ENCODE peak calls at places on chromosomes 1 and 21, in five cellular contexts. One of them, this sample, is unnamed.

GRCh38 chr1:112060266-112060665 is 70.8 kb upstream of the KCND3 start:
- DNase-seq in breast epithelium: no peak
- DNase-seq in ovary: no peak
- DNase-seq in A549: no peak
- DNase-seq in heart left ventricle: no peak
- DNase-seq in this sample: no peak

GRCh38 chr1:190286111-190286510 is 191.6 kb downstream of the BRINP3 start:
- DNase-seq in breast epithelium: no peak
- DNase-seq in ovary: no peak
- DNase-seq in A549: no peak
- DNase-seq in heart left ventricle: no peak
- DNase-seq in this sample: no peak

GRCh38 chr1:153119491-153119971 is 6.2 kb upstream of the SPRR2F start:
- DNase-seq in breast epithelium: no peak
- DNase-seq in ovary: no peak
- DNase-seq in A549: no peak
- DNase-seq in heart left ventricle: no peak
- DNase-seq in this sample: peak; percentile 87

GRCh38 chr1:21280011-21280471 is 10.2 kb downstream of the ECE1 start:
- DNase-seq in breast epithelium: no peak
- DNase-seq in ovary: no peak
- DNase-seq in A549: no peak
- DNase-seq in heart left ventricle: peak; percentile 79
- DNase-seq in this sample: no peak

GRCh38 chr21:31108969-31109368 is 70.7 kb upstream of the KRTAP19-8 start:
- DNase-seq in breast epithelium: no peak
- DNase-seq in ovary: no peak
- DNase-seq in A549: no peak
- DNase-seq in heart left ventricle: no peak
- DNase-seq in this sample: no peak

GRCh38 chr1:47491341-47491753 is 53.5 kb downstream of the FOXD2 start:
- DNase-seq in breast epithelium: no peak
- DNase-seq in ovary: no peak
- DNase-seq in A549: no peak
- DNase-seq in heart left ventricle: no peak
- DNase-seq in this sample: no peak

GRCh38 chr1:231699769-231700168 is 73.2 kb downstream of the DISC1 start:
- DNase-seq in breast epithelium: no peak
- DNase-seq in ovary: no peak
- DNase-seq in A549: no peak
- DNase-seq in heart left ventricle: no peak
- DNase-seq in this sample: no peak

GRCh38 chr1:54126271-54126815 is 26.5 kb downstream of the CDCP2 start:
- DNase-seq in breast epithelium: no peak
- DNase-seq in ovary: no peak
- DNase-seq in A549: no peak
- DNase-seq in heart left ventricle: no peak
- DNase-seq in this sample: no peak

GRCh38 chr1:242828199-242828598 is 303.7 kb upstream of the PLD5 start:
- DNase-seq in breast epithelium: no peak
- DNase-seq in ovary: no peak
- DNase-seq in A549: no peak
- DNase-seq in heart left ventricle: no peak
- DNase-seq in this sample: peak; percentile 4

GRCh38 chr1:21680918-21681317 is 11.8 kb upstream of the RAP1GAP start:
- DNase-seq in breast epithelium: no peak
- DNase-seq in ovary: no peak
- DNase-seq in A549: no peak
- DNase-seq in heart left ventricle: no peak
- DNase-seq in this sample: no peak

GRCh38 chr1:193140254-193140653 is 18.4 kb downstream of the CDC73 start:
- DNase-seq in breast epithelium: no peak
- DNase-seq in ovary: no peak
- DNase-seq in A549: no peak
- DNase-seq in heart left ventricle: no peak
- DNase-seq in this sample: no peak
- TF ChIP-seq POLR2A in breast epithelium: no peak
- TF ChIP-seq POLR2A in ovary: no peak
- TF ChIP-seq POLR2A in A549: no peak
- TF ChIP-seq POLR2A in heart left ventricle: no peak
- TF ChIP-seq POLR2A in this sample: no peak

GRCh38 chr1:220283616-220284015 is 11.4 kb upstream of the RAB3GAP2 start:
- DNase-seq in breast epithelium: no peak
- DNase-seq in ovary: no peak
- DNase-seq in A549: no peak
- DNase-seq in heart left ventricle: no peak
- DNase-seq in this sample: no peak

GRCh38 chr1:220275430-220275829 is 3.2 kb upstream of the RAB3GAP2 start:
- DNase-seq in breast epithelium: no peak
- DNase-seq in ovary: no peak
- DNase-seq in A549: no peak
- DNase-seq in heart left ventricle: no peak
- DNase-seq in this sample: no peak

GRCh38 chr1:220281159-220281574 is 8.9 kb upstream of the RAB3GAP2 start:
- DNase-seq in breast epithelium: no peak
- DNase-seq in ovary: no peak
- DNase-seq in A549: peak; percentile 26
- DNase-seq in heart left ventricle: no peak
- DNase-seq in this sample: peak; percentile 28

GRCh38 chr1:220278991-220279390 is 6.7 kb upstream of the RAB3GAP2 start:
- DNase-seq in breast epithelium: no peak
- DNase-seq in ovary: no peak
- DNase-seq in A549: no peak
- DNase-seq in heart left ventricle: no peak
- DNase-seq in this sample: no peak

DNA sequence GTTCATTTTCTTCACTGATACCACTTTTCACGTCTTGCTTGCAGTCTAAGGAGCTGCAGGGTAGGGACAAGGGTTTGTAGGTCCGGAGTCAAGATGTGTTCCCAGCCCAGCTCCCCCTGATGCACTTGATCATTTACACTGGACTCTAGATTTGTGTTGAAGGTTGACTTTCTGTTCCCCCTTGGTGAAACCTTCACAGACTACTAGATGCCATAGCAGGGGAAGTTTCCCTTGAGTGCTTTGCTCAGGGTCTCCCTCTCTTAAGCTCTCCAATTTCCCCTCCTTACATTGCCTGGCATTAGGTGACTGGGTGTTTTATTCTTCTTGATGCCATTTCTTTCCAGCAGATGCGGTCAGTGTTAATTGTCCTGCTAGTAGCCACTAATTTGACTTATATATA is 8.0 kb upstream of the RAB3GAP2 start:
- DNase-seq in breast epithelium: no peak
- DNase-seq in ovary: no peak
- DNase-seq in A549: no peak
- DNase-seq in heart left ventricle: no peak
- DNase-seq in this sample: no peak
- TF ChIP-seq POLR2A in breast epithelium: no peak
- TF ChIP-seq POLR2A in ovary: no peak
- TF ChIP-seq POLR2A in A549: no peak
- TF ChIP-seq POLR2A in heart left ventricle: no peak
- TF ChIP-seq POLR2A in this sample: no peak

DNA sequence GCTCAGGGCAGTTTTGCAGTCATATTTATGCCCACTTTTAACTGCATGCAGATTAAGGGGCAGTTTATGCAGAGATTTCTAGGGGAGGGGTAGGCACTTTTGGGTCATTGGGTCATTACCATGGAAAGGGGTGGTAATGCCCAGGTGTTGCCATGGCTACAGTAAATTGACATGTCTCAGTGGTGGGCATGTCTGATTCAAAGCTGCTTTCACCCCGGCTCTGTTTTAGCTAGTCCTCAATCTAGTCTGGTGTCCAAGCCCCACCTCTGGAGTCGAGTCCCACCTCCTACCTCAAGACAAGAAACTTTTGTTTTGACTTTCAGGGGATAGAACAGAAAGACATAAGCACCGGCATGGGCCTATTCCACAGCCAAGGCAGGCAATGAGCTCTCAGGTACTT is 8.9 kb upstream of the NEK2 start:
- DNase-seq in breast epithelium: no peak
- DNase-seq in ovary: no peak
- DNase-seq in A549: no peak
- DNase-seq in heart left ventricle: no peak
- DNase-seq in this sample: no peak
- TF ChIP-seq POLR2A in breast epithelium: no peak
- TF ChIP-seq POLR2A in ovary: no peak
- TF ChIP-seq POLR2A in A549: no peak
- TF ChIP-seq POLR2A in heart left ventricle: no peak
- TF ChIP-seq POLR2A in this sample: no peak

GRCh38 chr1:68174173-68175113 is 57.9 kb downstream of the WLS start:
- DNase-seq in breast epithelium: peak; percentile 78
- DNase-seq in ovary: peak; percentile 80
- DNase-seq in A549: peak; percentile 27
- DNase-seq in heart left ventricle: peak; percentile 63
- DNase-seq in this sample: no peak
- TF ChIP-seq POLR2A in breast epithelium: no peak
- TF ChIP-seq POLR2A in ovary: no peak
- TF ChIP-seq POLR2A in A549: no peak
- TF ChIP-seq POLR2A in heart left ventricle: no peak
- TF ChIP-seq POLR2A in this sample: no peak

GRCh38 chr1:61204528-61204927 is 122.2 kb downstream of the NFIA start:
- DNase-seq in breast epithelium: no peak
- DNase-seq in ovary: no peak
- DNase-seq in A549: no peak
- DNase-seq in heart left ventricle: no peak
- DNase-seq in this sample: peak; percentile 88
- TF ChIP-seq POLR2A in breast epithelium: no peak
- TF ChIP-seq POLR2A in ovary: no peak
- TF ChIP-seq POLR2A in A549: no peak
- TF ChIP-seq POLR2A in heart left ventricle: no peak
- TF ChIP-seq POLR2A in this sample: no peak

DNA sequence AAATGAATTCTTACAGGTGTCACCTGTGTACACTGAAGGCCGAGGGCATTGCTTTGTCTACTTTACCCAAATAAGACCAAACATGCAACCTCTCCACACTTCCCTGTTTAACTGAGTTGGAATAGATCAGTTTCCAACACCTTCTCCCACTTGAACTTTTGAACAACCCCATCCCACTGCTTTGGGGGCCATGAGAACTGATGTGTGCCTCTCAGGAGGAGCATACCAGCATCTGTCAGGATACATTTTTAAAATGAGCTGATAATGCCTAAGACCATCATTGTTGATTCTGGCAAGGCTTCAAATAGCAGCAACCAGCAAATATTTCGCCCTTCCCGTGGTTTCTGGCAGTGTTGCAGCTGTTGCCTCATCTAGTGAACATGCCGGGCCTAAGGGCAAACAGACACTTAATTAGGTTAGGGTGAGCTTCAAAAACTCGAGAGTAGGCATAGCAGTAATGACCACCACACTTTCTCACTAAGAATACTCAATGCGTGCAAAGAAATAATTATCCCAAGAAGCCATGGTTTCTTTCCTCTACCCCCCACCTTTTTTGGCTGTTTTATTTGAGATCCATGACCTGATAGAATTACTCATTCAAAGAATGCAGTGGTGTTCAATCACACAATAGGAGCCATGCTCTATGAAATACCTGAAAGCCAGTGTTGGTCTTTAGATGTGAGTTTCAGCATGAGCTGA is 63.7 kb downstream of the MAP10 start:
- DNase-seq in breast epithelium: peak; percentile 83
- DNase-seq in ovary: peak; percentile 29
- DNase-seq in A549: peak; percentile 66
- DNase-seq in heart left ventricle: no peak
- DNase-seq in this sample: no peak
- TF ChIP-seq POLR2A in breast epithelium: peak; percentile 27
- TF ChIP-seq POLR2A in ovary: no peak
- TF ChIP-seq POLR2A in A549: peak; percentile 54
- TF ChIP-seq POLR2A in heart left ventricle: no peak
- TF ChIP-seq POLR2A in this sample: no peak

GRCh38 chr21:25573409-25574206 is 33.7 kb downstream of the MRPL39 start:
- DNase-seq in breast epithelium: no peak
- DNase-seq in ovary: no peak
- DNase-seq in A549: peak; percentile 29
- DNase-seq in heart left ventricle: no peak
- DNase-seq in this sample: peak; percentile 29
- TF ChIP-seq POLR2A in breast epithelium: no peak
- TF ChIP-seq POLR2A in ovary: no peak
- TF ChIP-seq POLR2A in A549: no peak
- TF ChIP-seq POLR2A in heart left ventricle: no peak
- TF ChIP-seq POLR2A in this sample: no peak

GRCh38 chr1:202348509-202349262 is at the start of gene PPP1R12B:
- DNase-seq in breast epithelium: peak; percentile 99
- DNase-seq in ovary: peak; percentile 97
- DNase-seq in A549: peak; percentile 99
- DNase-seq in heart left ventricle: peak; percentile 97
- DNase-seq in this sample: peak; percentile 98
- TF ChIP-seq POLR2A in breast epithelium: no peak
- TF ChIP-seq POLR2A in ovary: peak; percentile 19
- TF ChIP-seq POLR2A in A549: peak; percentile 77
- TF ChIP-seq POLR2A in heart left ventricle: peak; percentile 74
- TF ChIP-seq POLR2A in this sample: peak; percentile 81

DNA sequence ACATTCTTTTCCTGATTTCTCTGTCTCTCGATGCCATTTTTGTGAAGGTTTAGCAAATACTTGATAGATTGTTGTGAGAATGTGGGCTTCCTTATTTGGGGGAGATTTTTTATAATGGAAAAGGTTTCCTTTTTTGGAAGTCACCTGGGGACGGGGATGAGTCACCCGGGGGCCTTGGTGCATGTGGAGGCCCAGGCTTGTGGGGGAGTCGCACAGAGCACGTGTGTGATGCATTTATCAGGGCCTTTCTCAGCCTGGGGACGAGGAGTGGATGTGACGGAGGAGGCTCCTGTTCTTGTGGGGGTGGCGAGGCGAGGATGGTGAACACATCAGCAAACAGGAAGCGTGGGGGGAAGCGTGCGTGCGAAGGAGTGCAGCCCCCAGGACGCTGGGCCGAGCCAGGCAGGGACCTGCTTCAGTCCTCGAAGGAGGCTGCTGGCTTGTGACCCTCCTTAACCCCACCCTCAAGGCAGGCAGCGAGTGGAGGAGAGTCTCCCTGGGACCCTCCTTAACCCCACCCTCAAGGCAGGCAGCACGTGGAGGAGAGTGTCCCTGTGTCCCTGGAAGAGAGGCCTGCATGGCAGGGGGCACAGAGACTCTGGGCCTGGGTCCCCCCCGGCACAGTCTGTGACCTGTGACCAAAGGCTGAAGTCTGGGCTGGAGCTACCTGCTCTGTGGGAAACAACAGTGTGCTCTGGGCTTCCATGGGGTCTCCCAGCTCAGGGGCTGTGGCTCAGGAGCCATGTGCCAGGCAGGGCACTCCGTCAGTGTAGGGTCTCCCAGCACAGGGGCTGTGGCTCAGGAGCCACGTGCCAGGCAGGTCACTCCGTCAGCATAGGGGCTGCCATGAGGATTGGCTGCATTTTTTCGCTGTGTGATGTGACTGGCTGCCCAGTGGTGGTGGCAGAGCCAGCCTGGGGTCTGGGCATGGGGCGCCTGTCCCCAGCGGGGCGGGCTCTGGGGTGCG is 57.2 kb downstream of the AGPAT3 start:
- DNase-seq in breast epithelium: no peak
- DNase-seq in ovary: no peak
- DNase-seq in A549: no peak
- DNase-seq in heart left ventricle: no peak
- DNase-seq in this sample: no peak
- TF ChIP-seq POLR2A in breast epithelium: no peak
- TF ChIP-seq POLR2A in ovary: no peak
- TF ChIP-seq POLR2A in A549: no peak
- TF ChIP-seq POLR2A in heart left ventricle: no peak
- TF ChIP-seq POLR2A in this sample: no peak